ENCODE peak calls at places on chromosome 12, in ten cellular contexts. L, Z, H, B, U, M, G, C, A and P are unnamed samples.

GRCh38 chr12:93199831-93200236 is 177.9 kb upstream of the NUDT4 start:
- DNase-seq in L (no peak), Z (no peak), H (no peak), B (no peak), U (no peak), M (no peak), G (no peak), C (no peak), A (no peak), P (peak)

GRCh38 chr12:13176257-13176656 is 20.3 kb upstream of the EMP1 start:
- DNase-seq in L (no peak), Z (no peak), H (no peak), B (no peak), U (no peak), M (no peak), G (no peak), C (no peak), A (no peak), P (no peak)

GRCh38 chr12:46372131-46372851 is at the start of gene SLC38A2:
- DNase-seq in L (peak), Z (peak), H (peak), B (peak), U (peak), M (no peak), G (peak), C (peak), A (peak), P (peak)

GRCh38 chr12:8145754-8146415 is 10.9 kb upstream of the ZNF705A start:
- DNase-seq in L (no peak), Z (no peak), H (no peak), B (no peak), U (no peak), M (peak), G (no peak), C (no peak), A (no peak), P (no peak)

GRCh38 chr12:114995891-114996290 is 311.9 kb upstream of the TBX3 start:
- DNase-seq in L (no peak), Z (no peak), H (no peak), B (no peak), U (no peak), M (peak), G (no peak), C (no peak), A (no peak), P (no peak)

GRCh38 chr12:1488908-1489381 is 105.4 kb downstream of the FBXL14 start:
- DNase-seq in L (peak), Z (peak), H (no peak), B (no peak), U (no peak), M (no peak), G (no peak), C (no peak), A (no peak), P (no peak)

GRCh38 chr12:39923364-39923763 is 182.5 kb downstream of the SLC2A13 start:
- DNase-seq in L (no peak), Z (no peak), H (no peak), B (no peak), U (no peak), M (no peak), G (no peak), C (no peak), A (no peak), P (no peak)

GRCh38 chr12:115823635-115824034 is 453.9 kb downstream of the MED13L start:
- DNase-seq in L (no peak), Z (no peak), H (no peak), B (no peak), U (no peak), M (no peak), G (no peak), C (no peak), A (no peak), P (no peak)

GRCh38 chr12:122825773-122826724 is 9.2 kb upstream of the HIP1R start:
- DNase-seq in L (no peak), Z (no peak), H (no peak), B (no peak), U (peak), M (no peak), G (no peak), C (no peak), A (no peak), P (peak)

GRCh38 chr12:46152456-46152855 is 116.4 kb downstream of the SLC38A1 start:
- DNase-seq in L (no peak), Z (no peak), H (no peak), B (no peak), U (no peak), M (no peak), G (no peak), C (no peak), A (no peak), P (no peak)

GRCh38 chr12:101891462-101891971 is 14.1 kb downstream of the DRAM1 start:
- DNase-seq in L (no peak), Z (peak), H (no peak), B (peak), U (no peak), M (peak), G (no peak), C (peak), A (no peak), P (no peak)

GRCh38 chr12:10562306-10562933 is 51.0 kb downstream of the MAGOHB start:
- DNase-seq in L (peak), Z (peak), H (no peak), B (peak), U (peak), M (no peak), G (peak), C (peak), A (no peak), P (peak)

GRCh38 chr12:113467514-113468364 is 3.9 kb downstream of the LHX5 start:
- DNase-seq in L (no peak), Z (no peak), H (no peak), B (no peak), U (no peak), M (no peak), G (no peak), C (no peak), A (no peak), P (no peak)

GRCh38 chr12:3747543-3747942 is 5.4 kb downstream of the CRACR2A start:
- DNase-seq in L (peak), Z (no peak), H (no peak), B (no peak), U (no peak), M (no peak), G (no peak), C (no peak), A (no peak), P (no peak)

GRCh38 chr12:28265435-28266042 is 75.3 kb downstream of the CCDC91 start:
- DNase-seq in L (no peak), Z (no peak), H (no peak), B (no peak), U (no peak), M (no peak), G (no peak), C (no peak), A (no peak), P (no peak)

GRCh38 chr12:125418902-125419564 is 353.8 kb downstream of the AACS start:
- DNase-seq in L (no peak), Z (no peak), H (no peak), B (no peak), U (no peak), M (no peak), G (no peak), C (no peak), A (no peak), P (peak)

GRCh38 chr12:56158926-56159461 is 835 bp downstream of the MYL6 start:
- DNase-seq in L (no peak), Z (peak), H (peak), B (no peak), U (peak), M (no peak), G (no peak), C (peak), A (no peak), P (peak)

GRCh38 chr12:19775241-19775640 is 335.9 kb downstream of the AEBP2 start:
- DNase-seq in L (no peak), Z (no peak), H (no peak), B (no peak), U (no peak), M (no peak), G (no peak), C (no peak), A (no peak), P (no peak)

GRCh38 chr12:94327819-94328218 is 131.8 kb downstream of the CEP83 start:
- DNase-seq in L (no peak), Z (no peak), H (no peak), B (no peak), U (no peak), M (no peak), G (no peak), C (no peak), A (no peak), P (no peak)

GRCh38 chr12:113980537-113981337 is 14.6 kb upstream of the RBM19 start:
- DNase-seq in L (no peak), Z (peak), H (no peak), B (peak), U (peak), M (peak), G (peak), C (peak), A (no peak), P (peak)

GRCh38 chr12:12428961-12429657 is 72.2 kb downstream of the BORCS5 start:
- DNase-seq in L (no peak), Z (no peak), H (no peak), B (no peak), U (no peak), M (no peak), G (no peak), C (no peak), A (no peak), P (no peak)